ENCODE peak calls at places on chromosome 19, in eight cellular contexts. One of them, this sample, is unnamed.

GRCh38 chr19:27752530-27753184 is 1460.3 kb downstream of the UQCRFS1 start:
- DNase-seq in midbrain: no peak
- DNase-seq in activated T-cell treated with anti-CD3 and anti-CD28 coated beads, Interleukin-2, amount 50 U/mL, for 4 hours: no peak
- DNase-seq in caudate nucleus: no peak
- DNase-seq in memory B cell: no peak
- DNase-seq in NCI-H345: no peak
- DNase-seq in activated CD4-positive, CD25-positive, alpha-beta regulatory T cell treated with anti-CD3 and anti-CD28 coated beads, Interleukin-2, amount 50 U/mL, for 16 hours: no peak
- DNase-seq in EL: no peak
- DNase-seq in this sample: no peak

GRCh38 chr19:4443188-4443587 is 14.4 kb downstream of the UBXN6 start:
- DNase-seq in activated T-cell treated with anti-CD3 and anti-CD28 coated beads, Interleukin-2, amount 50 U/mL, for 4 hours: no peak
- DNase-seq in midbrain: no peak
- DNase-seq in caudate nucleus: no peak
- DNase-seq in NCI-H345: no peak
- DNase-seq in EL: no peak
- DNase-seq in memory B cell: no peak
- DNase-seq in activated CD4-positive, CD25-positive, alpha-beta regulatory T cell treated with anti-CD3 and anti-CD28 coated beads, Interleukin-2, amount 50 U/mL, for 16 hours: no peak
- DNase-seq in this sample: no peak

GRCh38 chr19:13055213-13056051 is 47.2 kb downstream of the LYL1 start:
- DNase-seq in activated CD4-positive, CD25-positive, alpha-beta regulatory T cell treated with anti-CD3 and anti-CD28 coated beads, Interleukin-2, amount 50 U/mL, for 16 hours: no peak
- DNase-seq in caudate nucleus: no peak
- DNase-seq in activated T-cell treated with anti-CD3 and anti-CD28 coated beads, Interleukin-2, amount 50 U/mL, for 4 hours: no peak
- DNase-seq in midbrain: no peak
- DNase-seq in NCI-H345: no peak
- DNase-seq in memory B cell: no peak
- DNase-seq in EL: peak
- DNase-seq in this sample: peak

GRCh38 chr19:33683881-33684549 is 62.3 kb downstream of the CHST8 start:
- DNase-seq in NCI-H345: no peak
- DNase-seq in activated CD4-positive, CD25-positive, alpha-beta regulatory T cell treated with anti-CD3 and anti-CD28 coated beads, Interleukin-2, amount 50 U/mL, for 16 hours: no peak
- DNase-seq in caudate nucleus: no peak
- DNase-seq in activated T-cell treated with anti-CD3 and anti-CD28 coated beads, Interleukin-2, amount 50 U/mL, for 4 hours: no peak
- DNase-seq in midbrain: no peak
- DNase-seq in memory B cell: no peak
- DNase-seq in EL: peak
- DNase-seq in this sample: peak

GRCh38 chr19:732325-733069 is 18.4 kb upstream of the MISP start:
- DNase-seq in memory B cell: no peak
- DNase-seq in caudate nucleus: no peak
- DNase-seq in EL: no peak
- DNase-seq in midbrain: no peak
- DNase-seq in NCI-H345: no peak
- DNase-seq in activated T-cell treated with anti-CD3 and anti-CD28 coated beads, Interleukin-2, amount 50 U/mL, for 4 hours: no peak
- DNase-seq in activated CD4-positive, CD25-positive, alpha-beta regulatory T cell treated with anti-CD3 and anti-CD28 coated beads, Interleukin-2, amount 50 U/mL, for 16 hours: no peak
- DNase-seq in this sample: no peak

GRCh38 chr19:41437944-41438574 is 1.7 kb downstream of the DMAC2 start:
- DNase-seq in activated T-cell treated with anti-CD3 and anti-CD28 coated beads, Interleukin-2, amount 50 U/mL, for 4 hours: no peak
- DNase-seq in caudate nucleus: no peak
- DNase-seq in midbrain: no peak
- DNase-seq in NCI-H345: no peak
- DNase-seq in EL: no peak
- DNase-seq in memory B cell: no peak
- DNase-seq in activated CD4-positive, CD25-positive, alpha-beta regulatory T cell treated with anti-CD3 and anti-CD28 coated beads, Interleukin-2, amount 50 U/mL, for 16 hours: no peak
- DNase-seq in this sample: no peak

GRCh38 chr19:56405062-56405461 is 930 bp downstream of the ZNF583 start:
- DNase-seq in NCI-H345: no peak
- DNase-seq in midbrain: no peak
- DNase-seq in EL: no peak
- DNase-seq in memory B cell: no peak
- DNase-seq in activated CD4-positive, CD25-positive, alpha-beta regulatory T cell treated with anti-CD3 and anti-CD28 coated beads, Interleukin-2, amount 50 U/mL, for 16 hours: no peak
- DNase-seq in caudate nucleus: no peak
- DNase-seq in activated T-cell treated with anti-CD3 and anti-CD28 coated beads, Interleukin-2, amount 50 U/mL, for 4 hours: no peak
- DNase-seq in this sample: no peak

GRCh38 chr19:19602136-19602712 is 16.3 kb downstream of the PBX4 start:
- DNase-seq in midbrain: no peak
- DNase-seq in memory B cell: no peak
- DNase-seq in NCI-H345: no peak
- DNase-seq in activated CD4-positive, CD25-positive, alpha-beta regulatory T cell treated with anti-CD3 and anti-CD28 coated beads, Interleukin-2, amount 50 U/mL, for 16 hours: no peak
- DNase-seq in EL: no peak
- DNase-seq in caudate nucleus: no peak
- DNase-seq in activated T-cell treated with anti-CD3 and anti-CD28 coated beads, Interleukin-2, amount 50 U/mL, for 4 hours: peak
- DNase-seq in this sample: no peak

GRCh38 chr19:7605490-7606222 is 10.0 kb downstream of the CAMSAP3 start:
- DNase-seq in activated T-cell treated with anti-CD3 and anti-CD28 coated beads, Interleukin-2, amount 50 U/mL, for 4 hours: no peak
- DNase-seq in activated CD4-positive, CD25-positive, alpha-beta regulatory T cell treated with anti-CD3 and anti-CD28 coated beads, Interleukin-2, amount 50 U/mL, for 16 hours: no peak
- DNase-seq in NCI-H345: peak
- DNase-seq in midbrain: no peak
- DNase-seq in EL: peak
- DNase-seq in memory B cell: peak
- DNase-seq in caudate nucleus: no peak
- DNase-seq in this sample: no peak

GRCh38 chr19:5149930-5150329 is 181.0 kb downstream of the KDM4B start:
- DNase-seq in activated T-cell treated with anti-CD3 and anti-CD28 coated beads, Interleukin-2, amount 50 U/mL, for 4 hours: no peak
- DNase-seq in memory B cell: no peak
- DNase-seq in activated CD4-positive, CD25-positive, alpha-beta regulatory T cell treated with anti-CD3 and anti-CD28 coated beads, Interleukin-2, amount 50 U/mL, for 16 hours: no peak
- DNase-seq in midbrain: no peak
- DNase-seq in EL: no peak
- DNase-seq in caudate nucleus: no peak
- DNase-seq in NCI-H345: no peak
- DNase-seq in this sample: no peak

GRCh38 chr19:56118666-56119584 is 2.2 kb downstream of the ZNF787 start:
- DNase-seq in memory B cell: no peak
- DNase-seq in midbrain: no peak
- DNase-seq in EL: no peak
- DNase-seq in activated T-cell treated with anti-CD3 and anti-CD28 coated beads, Interleukin-2, amount 50 U/mL, for 4 hours: no peak
- DNase-seq in activated CD4-positive, CD25-positive, alpha-beta regulatory T cell treated with anti-CD3 and anti-CD28 coated beads, Interleukin-2, amount 50 U/mL, for 16 hours: no peak
- DNase-seq in NCI-H345: no peak
- DNase-seq in caudate nucleus: no peak
- DNase-seq in this sample: no peak

GRCh38 chr19:19445288-19445687 is 39.8 kb downstream of the GATAD2A start:
- DNase-seq in memory B cell: no peak
- DNase-seq in NCI-H345: no peak
- DNase-seq in EL: no peak
- DNase-seq in activated CD4-positive, CD25-positive, alpha-beta regulatory T cell treated with anti-CD3 and anti-CD28 coated beads, Interleukin-2, amount 50 U/mL, for 16 hours: no peak
- DNase-seq in midbrain: no peak
- DNase-seq in activated T-cell treated with anti-CD3 and anti-CD28 coated beads, Interleukin-2, amount 50 U/mL, for 4 hours: no peak
- DNase-seq in caudate nucleus: no peak
- DNase-seq in this sample: no peak

This sample was measured in brain microvascular endothelial cell.